ENCODE peak calls at places on chromosomes 13 and 19, in four cellular contexts. C is endothelial cell of umbilical vein, G is thyroid gland, Q is IMR-90. T is an unnamed sample.
A peak's percentile ranks its signal among the peaks of the same experiment; 100 is the strongest.

GRCh38 chr19:47377801-47378200 is 28.7 kb downstream of the DHX34 start:
- DNase-seq in G (no peak), C (no peak), Q (no peak), T (no peak)

GRCh38 chr13:29583073-29583785 is 12.3 kb downstream of the SLC7A1 start:
- DNase-seq in Q (peak; percentile 76), C (no peak), G (no peak), T (peak; percentile 57)

GRCh38 chr13:84571264-84571663 is 689.0 kb upstream of the SLITRK1 start:
- DNase-seq in Q (peak; percentile 0), G (no peak), C (no peak), T (no peak)

GRCh38 chr19:38734426-38735256 is 9.6 kb downstream of the CAPN12 start:
- DNase-seq in G (no peak), Q (no peak), C (no peak), T (peak; percentile 94)

GRCh38 chr19:48663667-48664066 is 9.2 kb downstream of the NTN5 start:
- DNase-seq in G (no peak), C (no peak), Q (no peak), T (no peak)

GRCh38 chr13:42652642-42653415 is 78.9 kb downstream of the TNFSF11 start:
- DNase-seq in G (no peak), C (no peak), Q (no peak), T (no peak)

GRCh38 chr13:57862879-57863278 is 231.3 kb downstream of the PCDH17 start:
- DNase-seq in Q (no peak), C (no peak), G (no peak), T (no peak)

GRCh38 chr19:27722625-27723024 is 1490.3 kb downstream of the UQCRFS1 start:
- DNase-seq in G (no peak), Q (no peak), C (no peak), T (no peak)

GRCh38 chr19:47253467-47253881 is 2.9 kb upstream of the CCDC9 start:
- DNase-seq in G (no peak), Q (peak; percentile 91), C (no peak), T (no peak)

DNA sequence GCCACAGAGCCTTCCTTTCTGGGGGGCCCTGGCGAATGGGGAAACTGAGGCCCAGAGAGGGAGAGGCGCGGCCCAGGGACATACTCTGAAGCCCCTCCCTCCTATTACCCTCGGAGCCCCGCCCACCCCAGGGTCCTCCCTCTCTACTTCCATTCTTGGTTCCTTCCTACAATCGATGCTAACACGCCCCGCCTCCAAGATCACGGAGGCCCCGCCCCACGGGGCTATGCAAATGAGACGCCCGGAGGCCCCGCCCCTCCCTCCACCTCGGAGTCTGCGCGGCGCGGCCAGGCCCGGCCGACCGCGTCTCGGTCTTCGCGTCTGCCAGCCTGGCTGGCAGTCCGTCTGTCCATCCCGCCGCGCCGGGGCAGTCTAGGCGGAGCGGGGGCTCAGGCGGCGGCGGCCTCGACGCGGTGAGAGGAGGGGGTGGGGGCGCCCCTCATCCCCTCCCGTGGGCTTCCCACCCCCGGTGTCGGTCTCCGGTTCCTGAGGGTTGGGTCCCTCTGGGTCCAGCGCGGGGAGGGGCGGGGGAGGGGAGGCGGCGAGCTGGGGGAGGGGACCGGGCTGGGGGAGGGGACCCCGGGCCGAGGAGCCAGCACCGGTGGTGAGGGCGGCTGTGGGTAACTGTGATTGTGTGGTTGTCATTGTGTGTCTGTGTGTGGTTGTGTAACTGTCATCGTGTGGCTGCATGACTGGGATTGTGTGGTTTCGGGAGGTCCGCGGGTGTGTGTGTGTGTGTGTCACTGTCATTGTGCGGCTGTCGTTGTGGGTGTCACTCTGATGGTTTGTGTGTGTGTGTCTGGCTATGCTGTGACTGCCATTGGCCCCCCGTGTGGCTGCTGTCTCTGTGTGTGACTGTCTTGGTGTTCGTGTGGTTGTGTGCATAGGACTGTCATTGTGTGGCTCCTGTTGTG is at the start of gene PLPPR2:
- DNase-seq in G (peak; percentile 81), Q (peak; percentile 81), C (peak; percentile 94), T (peak; percentile 81)
- TF ChIP-seq POLR2A in G (peak; percentile 62), Q (peak; percentile 84), C (peak; percentile 79), T (peak; percentile 89)

GRCh38 chr19:18203863-18204393 is at the start of gene RAB3A:
- DNase-seq in Q (peak; percentile 100), G (peak; percentile 100), C (peak; percentile 100), T (peak; percentile 95)
- TF ChIP-seq POLR2A in Q (peak; percentile 70), G (peak; percentile 74), C (no peak), T (peak; percentile 25)

GRCh38 chr19:7098701-7099596 is 29.4 kb downstream of the ZNF557 start:
- DNase-seq in G (peak; percentile 94), Q (peak; percentile 87), C (peak; percentile 92), T (peak; percentile 86)
- TF ChIP-seq POLR2A in G (peak; percentile 63), Q (peak; percentile 53), C (peak; percentile 56), T (peak; percentile 57)

DNA sequence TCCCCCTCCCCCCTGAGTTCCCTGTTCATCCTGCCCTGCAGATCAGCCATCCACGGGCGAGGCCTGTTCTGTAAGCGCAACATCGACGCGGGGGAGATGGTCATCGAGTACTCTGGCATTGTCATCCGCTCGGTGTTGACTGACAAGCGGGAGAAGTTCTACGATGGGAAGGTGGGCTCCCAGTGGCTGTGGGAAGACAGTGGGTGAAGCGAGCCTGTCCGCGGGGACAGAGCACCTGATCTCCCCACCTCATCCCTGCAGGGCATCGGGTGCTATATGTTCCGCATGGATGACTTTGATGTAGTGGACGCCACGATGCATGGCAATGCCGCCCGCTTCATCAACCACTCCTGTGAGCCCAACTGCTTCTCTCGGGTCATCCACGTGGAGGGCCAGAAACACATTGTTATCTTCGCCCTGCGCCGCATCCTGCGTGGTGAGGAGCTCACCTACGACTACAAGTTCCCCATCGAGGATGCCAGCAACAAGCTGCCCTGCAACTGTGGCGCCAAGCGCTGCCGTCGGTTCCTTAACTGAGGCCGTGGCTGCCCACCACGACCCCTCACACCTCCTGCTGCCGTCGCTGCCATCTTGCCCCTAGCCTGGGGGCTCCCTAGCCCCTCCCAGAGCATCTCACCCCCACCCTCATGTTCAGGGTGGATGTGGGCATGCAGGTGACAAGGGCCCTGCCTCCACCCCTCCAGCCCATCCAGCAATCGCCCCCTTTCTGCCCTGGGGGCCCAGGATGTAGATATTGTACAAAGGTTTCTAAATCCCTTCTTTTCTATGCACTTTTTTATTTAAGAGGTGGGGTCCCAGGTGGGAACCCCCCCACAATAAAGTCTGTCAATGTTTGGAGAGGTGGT is 4.0 kb downstream of the IGFLR1 start:
- DNase-seq in C (no peak), Q (no peak), G (no peak), T (no peak)
- TF ChIP-seq POLR2A in C (no peak), Q (no peak), G (no peak), T (no peak)

GRCh38 chr13:82501804-82502203 is 1380.5 kb downstream of the SLITRK1 start:
- DNase-seq in Q (no peak), G (no peak), C (no peak), T (no peak)

GRCh38 chr13:82506805-82507404 is 1375.4 kb downstream of the SLITRK1 start:
- DNase-seq in Q (no peak), G (no peak), C (no peak), T (no peak)
- TF ChIP-seq POLR2A in Q (no peak), G (no peak), C (no peak), T (no peak)

GRCh38 chr19:56314584-56315075 is at the start of gene ZSCAN5A:
- DNase-seq in G (peak; percentile 98), Q (peak; percentile 91), C (peak; percentile 98), T (peak; percentile 97)
- TF ChIP-seq POLR2A in G (peak; percentile 38), Q (peak; percentile 91), C (peak; percentile 54), T (peak; percentile 76)